ENCODE peak calls at places on chromosome 6, in ten cellular contexts. M, K, R, X, O, N, I, Y, D and L are unnamed samples.
A peak's percentile ranks its signal among the peaks of the same experiment; 100 is the strongest.

GRCh38 chr6:157985378-157986155 is 3.9 kb downstream of the SYNJ2 start:
- DNase-seq in D (no peak), R (no peak), N (no peak), O (no peak), I (no peak), M (no peak), K (no peak), Y (no peak), X (no peak), L (peak; percentile 54)

GRCh38 chr6:99790679-99791078 is 184.0 kb downstream of the PRDM13 start:
- DNase-seq in D (no peak), O (no peak), M (peak; percentile 4), R (no peak), X (no peak), Y (no peak), I (peak; percentile 9), K (no peak), N (no peak), L (no peak)

GRCh38 chr6:167684276-167685104 is 142.2 kb upstream of the AFDN start:
- DNase-seq in X (no peak), D (no peak), M (no peak), R (no peak), Y (no peak), O (no peak), N (peak; percentile 48), K (no peak), I (no peak), L (peak; percentile 14)

GRCh38 chr6:111503660-111504059 is 20.6 kb upstream of the REV3L start:
- DNase-seq in K (no peak), X (no peak), O (no peak), N (no peak), D (no peak), Y (no peak), M (no peak), I (peak; percentile 25), R (no peak), L (no peak)

GRCh38 chr6:82567621-82568020 is 204.0 kb downstream of the TPBG start:
- DNase-seq in O (no peak), R (no peak), M (no peak), I (no peak), D (no peak), X (no peak), Y (no peak), N (no peak), K (no peak), L (no peak)

GRCh38 chr6:89464295-89464694 is 31.3 kb downstream of the ANKRD6 start:
- DNase-seq in I (no peak), O (no peak), R (no peak), M (no peak), D (no peak), X (no peak), K (no peak), N (no peak), Y (no peak), L (no peak)

GRCh38 chr6:16927205-16927604 is 165.9 kb upstream of the ATXN1 start:
- DNase-seq in I (no peak), M (no peak), N (no peak), R (no peak), X (no peak), O (no peak), Y (no peak), K (no peak), D (no peak), L (no peak)

GRCh38 chr6:111552999-111553398 is 52.7 kb downstream of the TRAF3IP2 start:
- DNase-seq in N (no peak), Y (no peak), X (no peak), I (no peak), D (no peak), K (no peak), R (no peak), O (peak; percentile 16), M (no peak), L (no peak)

GRCh38 chr6:141141870-141142269 is 990.9 kb upstream of the GJE1 start:
- DNase-seq in X (no peak), M (no peak), K (no peak), O (no peak), N (no peak), R (no peak), Y (no peak), I (no peak), D (no peak), L (no peak)

GRCh38 chr6:150207931-150208570 is 65.2 kb downstream of the PPP1R14C start:
- DNase-seq in R (no peak), D (no peak), K (no peak), X (no peak), I (no peak), M (no peak), O (no peak), N (no peak), Y (no peak), L (no peak)

GRCh38 chr6:16770701-16771569 is 9.7 kb upstream of the ATXN1 start:
- DNase-seq in K (peak; percentile 59), M (peak; percentile 52), N (peak; percentile 73), D (peak; percentile 80), I (peak; percentile 66), Y (peak; percentile 79), R (peak; percentile 72), X (peak; percentile 83), O (peak; percentile 85), L (peak; percentile 76)